ENCODE peak calls at places on chromosomes 6 and 20, in nine cellular contexts. D is left ventricle myocardium inferior; G is mesothelial cell of epicardium; J is H7; Q is activated T-cell treated with anti-CD3 and anti-CD28 coated beads, Interleukin-2, amount 50 U/mL, for 72 hours; H is NCI-H460; B is lung microvascular endothelial cell; P is T-helper 9 cell; F is bronchial epithelial cell. Z is an unnamed sample.

GRCh38 chr6:131819507-131820228 is 11.8 kb downstream of the ENPP1 start:
- DNase-seq in D (no peak), G (no peak), H (no peak), P (no peak), B (peak; percentile 34), Q (no peak), F (peak; percentile 28), J (no peak), Z (no peak)

GRCh38 chr20:60270341-60270740 is 312.1 kb downstream of the CDH26 start:
- DNase-seq in Q (no peak), D (no peak), G (no peak), P (no peak), J (no peak), H (no peak), F (no peak), B (no peak), Z (no peak)

GRCh38 chr6:5570641-5571040 is 309.3 kb downstream of the FARS2 start:
- DNase-seq in J (no peak), Q (no peak), H (no peak), G (no peak), D (no peak), B (no peak), F (no peak), P (no peak), Z (no peak)

GRCh38 chr6:96939019-96939805 is 14.7 kb downstream of the KLHL32 start:
- DNase-seq in J (no peak), B (peak; percentile 95), P (no peak), Q (peak; percentile 59), H (peak; percentile 83), F (peak; percentile 88), G (no peak), D (no peak), Z (no peak)

GRCh38 chr6:104969785-104970581 is 13.1 kb downstream of the LIN28B start:
- DNase-seq in G (no peak), D (no peak), H (no peak), Q (no peak), B (no peak), F (peak; percentile 7), P (no peak), J (no peak), Z (no peak)

GRCh38 chr6:166318649-166319600 is 10.7 kb upstream of the PRR18 start:
- DNase-seq in Q (no peak), D (no peak), H (no peak), J (no peak), P (no peak), F (no peak), G (no peak), B (no peak), Z (no peak)

GRCh38 chr6:24251339-24251738 is 106.5 kb downstream of the DCDC2 start:
- DNase-seq in B (no peak), H (no peak), P (no peak), Q (no peak), J (peak; percentile 28), D (no peak), G (no peak), F (no peak), Z (no peak)

GRCh38 chr20:18187020-18187419 is 49.4 kb downstream of the KAT14 start:
- DNase-seq in B (no peak), D (no peak), J (no peak), P (no peak), F (peak; percentile 96), G (no peak), Q (no peak), H (no peak), Z (no peak)

GRCh38 chr6:119647309-119647708 is 297.7 kb upstream of the MAN1A1 start:
- DNase-seq in F (no peak), P (no peak), J (no peak), G (no peak), D (no peak), B (no peak), H (no peak), Q (no peak), Z (no peak)

GRCh38 chr20:37872161-37872560 is 30.8 kb upstream of the VSTM2L start:
- DNase-seq in J (peak; percentile 19), B (no peak), H (no peak), G (no peak), D (no peak), F (no peak), P (no peak), Q (no peak), Z (no peak)

GRCh38 chr6:131717815-131718214 is 7.0 kb upstream of the CTAGE9 start:
- DNase-seq in Q (no peak), D (no peak), P (no peak), J (no peak), F (no peak), B (no peak), G (no peak), H (no peak), Z (no peak)

GRCh38 chr6:26044140-26045045 is 42.8 kb upstream of the HFE start:
- DNase-seq in P (no peak), Q (peak; percentile 65), H (no peak), F (no peak), B (peak; percentile 39), J (no peak), D (peak; percentile 44), G (no peak), Z (no peak)

Z was measured in GM20000.